ENCODE peak calls at places on chromosome X, in seven cellular contexts. T is esophagus squamous epithelium, M is transverse colon, O is heart left ventricle, V is spleen, E is body of pancreas, Y is sigmoid colon. K is an unnamed sample.

GRCh38 chrX:21658746-21659145 is 616 bp upstream of the KLHL34 start:
- DNase-seq in T (no peak), M (peak; percentile 58), O (no peak), V (no peak), E (no peak), Y (no peak), K (no peak)

GRCh38 chrX:134484039-134484438 is 24.1 kb downstream of the HPRT1 start:
- DNase-seq in T (no peak), M (no peak), O (no peak), V (no peak), E (no peak), Y (no peak), K (no peak)

GRCh38 chrX:51487960-51488267 is 8.5 kb downstream of the NUDT11 start:
- DNase-seq in T (no peak), M (no peak), O (no peak), V (no peak), E (no peak), Y (no peak), K (no peak)

GRCh38 chrX:22594771-22595170 is 322.1 kb downstream of the CBLL2 start:
- DNase-seq in T (no peak), M (no peak), O (no peak), V (no peak), E (no peak), Y (no peak), K (no peak)

GRCh38 chrX:55074851-55075467 is at the start of gene PAGE2B:
- DNase-seq in T (no peak), M (no peak), O (no peak), V (no peak), E (no peak), Y (no peak), K (no peak)

GRCh38 chrX:1576201-1577101 is 15.0 kb upstream of the AKAP17A start:
- DNase-seq in T (no peak), M (no peak), O (no peak), V (no peak), E (no peak), Y (no peak), K (peak; percentile 37)

GRCh38 chrX:118025193-118025592 is 91.4 kb downstream of the KLHL13 start:
- DNase-seq in T (no peak), M (no peak), O (no peak), V (no peak), E (no peak), Y (no peak), K (no peak)

GRCh38 chrX:111265506-111265905 is 4.8 kb downstream of the CAPN6 start:
- DNase-seq in T (no peak), M (no peak), O (no peak), V (no peak), E (no peak), Y (no peak), K (no peak)

GRCh38 chrX:48934581-48935331 is 15.9 kb upstream of the PIM2 start:
- DNase-seq in T (no peak), M (no peak), O (no peak), V (no peak), E (no peak), Y (no peak), K (no peak)

GRCh38 chrX:44971674-44972073 is 98.7 kb downstream of the KDM6A start:
- DNase-seq in T (no peak), M (no peak), O (no peak), V (no peak), E (no peak), Y (no peak), K (no peak)

GRCh38 chrX:110600745-110601310 is 194.8 kb downstream of the CHRDL1 start:
- DNase-seq in T (no peak), M (no peak), O (no peak), V (no peak), E (no peak), Y (no peak), K (no peak)

GRCh38 chrX:39955621-39956020 is 142.1 kb downstream of the BCOR start:
- DNase-seq in T (no peak), M (no peak), O (no peak), V (no peak), E (no peak), Y (no peak), K (no peak)

GRCh38 chrX:19912-20571 is 261.1 kb upstream of the PLCXD1 start:
- DNase-seq in T (no peak), M (peak; percentile 7), O (no peak), V (peak; percentile 82), E (no peak), Y (peak; percentile 54), K (peak; percentile 82)

GRCh38 chrX:18075603-18076002 is 145.1 kb downstream of the BEND2 start:
- DNase-seq in T (no peak), M (no peak), O (no peak), V (no peak), E (no peak), Y (no peak), K (no peak)

GRCh38 chrX:112874140-112874539 is 33.5 kb upstream of the AMOT start:
- DNase-seq in T (no peak), M (no peak), O (no peak), V (no peak), E (no peak), Y (no peak), K (no peak)

GRCh38 chrX:86002076-86002896 is 45.1 kb downstream of the CHM start:
- DNase-seq in T (no peak), M (peak; percentile 60), O (no peak), V (peak; percentile 73), E (no peak), Y (no peak), K (no peak)

GRCh38 chrX:153778151-153778551 is 2.7 kb upstream of the SRPK3 start:
- DNase-seq in T (no peak), M (no peak), O (peak; percentile 16), V (peak; percentile 63), E (no peak), Y (no peak), K (no peak)
- TF ChIP-seq POLR2A in T (no peak), M (no peak), O (no peak), V (no peak), E (no peak), Y (no peak), K (no peak)

DNA sequence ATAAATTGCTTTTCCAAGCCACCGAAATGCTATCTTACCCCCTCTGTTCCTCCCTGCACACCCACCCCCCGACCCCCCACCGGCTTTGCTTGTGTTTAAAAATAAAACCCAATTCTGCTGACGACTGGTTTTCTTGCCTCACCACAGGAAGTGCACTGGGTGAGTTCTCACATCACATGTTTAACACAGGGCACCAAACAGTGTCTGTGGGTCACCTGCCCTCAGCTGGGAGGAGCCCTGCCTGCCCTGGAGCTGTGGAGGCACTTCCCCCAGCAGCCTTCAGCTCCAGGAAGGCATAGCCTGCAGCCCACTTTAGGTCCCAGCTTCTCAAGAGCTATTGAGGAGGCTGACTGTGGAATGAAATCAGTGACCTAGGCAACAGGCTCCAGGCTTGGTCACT is 8.8 kb downstream of the TMEM255A start:
- DNase-seq in T (no peak), M (peak; percentile 37), O (no peak), V (peak; percentile 91), E (peak; percentile 21), Y (no peak), K (no peak)
- H3K4me1 ChIP-seq in T (no peaks in the 10 kb centered on the region), M (no peaks in the 10 kb centered on the region), O (no peaks in the 10 kb centered on the region), V (peaks cover 4% of the 10 kb centered on the region), E (peaks cover 6% of the 10 kb centered on the region), Y (no peaks in the 10 kb centered on the region), K (no peaks in the 10 kb centered on the region)

DNA sequence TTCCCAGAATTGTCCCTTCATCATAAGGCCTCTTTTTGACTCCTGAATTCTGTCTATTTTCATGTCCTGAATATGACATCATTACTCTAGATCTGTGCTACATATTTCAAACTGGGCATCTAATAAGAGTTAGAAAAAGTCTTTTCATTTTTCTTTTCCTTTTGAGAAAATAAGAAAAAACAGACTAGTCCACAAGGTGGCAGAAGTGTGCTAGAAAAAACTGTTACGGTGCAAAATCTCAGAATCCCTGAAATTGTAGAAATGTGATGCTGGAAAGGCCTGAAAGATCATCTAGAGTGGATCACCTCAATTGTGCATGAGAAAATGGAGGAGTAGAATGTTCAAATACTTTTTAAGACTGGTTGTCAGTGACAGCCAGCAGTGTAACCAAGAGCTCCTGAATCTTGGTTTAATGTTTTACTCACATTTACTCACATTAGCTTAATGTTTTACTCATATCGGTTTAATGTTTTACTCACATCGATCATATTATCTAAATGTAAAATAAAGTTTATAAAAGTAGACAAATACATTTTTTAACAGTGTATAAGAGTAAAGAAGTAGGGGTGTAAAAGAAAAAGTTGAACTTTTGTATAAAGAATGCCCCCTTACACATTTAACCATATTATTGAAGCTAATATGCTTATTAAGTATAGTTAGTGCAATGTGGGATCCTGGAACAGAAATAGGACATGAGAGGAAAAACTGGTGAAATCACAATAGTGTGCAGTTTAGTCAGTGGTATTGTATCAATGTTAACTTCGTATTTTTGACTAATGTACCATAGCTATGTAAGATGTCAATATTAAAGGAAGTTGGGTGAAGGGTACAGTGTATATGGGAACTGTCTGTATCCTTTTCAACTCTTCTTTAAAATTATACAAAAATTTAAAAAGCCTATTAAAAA is 15.2 kb downstream of the ASB11 start:
- DNase-seq in T (no peak), M (no peak), O (no peak), V (no peak), E (no peak), Y (no peak), K (no peak)
- TF ChIP-seq CTCF in T (no peak), M (peak; percentile 29), O (peak; percentile 54), V (peak; percentile 39), E (peak; percentile 19), Y (no peak), K (no peak)

GRCh38 chrX:147737690-147738089 is 174.0 kb upstream of the FMR1 start:
- DNase-seq in T (no peak), M (no peak), O (no peak), V (no peak), E (no peak), Y (no peak), K (no peak)
- TF ChIP-seq POLR2A in T (no peak), M (no peak), O (no peak), V (no peak), E (no peak), Y (no peak), K (no peak)

GRCh38 chrX:119760026-119760902 is 1.9 kb downstream of the SOWAHD start:
- DNase-seq in T (no peak), M (no peak), O (no peak), V (peak; percentile 82), E (no peak), Y (no peak), K (no peak)
- H3K4me1 ChIP-seq in T (peaks cover 29% of the 10 kb centered on the region), M (peaks cover 25% of the 10 kb centered on the region), O (no peaks in the 10 kb centered on the region), V (peaks cover 15% of the 10 kb centered on the region), E (peaks cover 23% of the 10 kb centered on the region), Y (peaks cover 14% of the 10 kb centered on the region), K (no peaks in the 10 kb centered on the region)